ENCODE peak calls at places on chromosomes 5 and 9, in five cellular contexts. O is AG09319, Y is psoas muscle, T is ovary, L is WTC11. K is an unnamed sample.

GRCh38 chr9:87640385-87640795 is 85.5 kb upstream of the CTSL start:
- DNase-seq in O (no peak), Y (no peak), T (peak; percentile 45), L (no peak), K (no peak)

GRCh38 chr5:98163796-98164493 is 609.5 kb upstream of the RGMB start:
- DNase-seq in O (no peak), Y (no peak), T (no peak), L (no peak), K (no peak)

GRCh38 chr5:159783731-159784247 is 132.5 kb upstream of the ADRA1B start:
- DNase-seq in O (no peak), Y (no peak), T (no peak), L (no peak), K (no peak)

GRCh38 chr5:169408166-169408565 is 107.2 kb upstream of the SLIT3 start:
- DNase-seq in O (no peak), Y (no peak), T (no peak), L (no peak), K (no peak)

GRCh38 chr5:172007795-172008465 is 1.5 kb upstream of the FBXW11 start:
- DNase-seq in O (no peak), Y (no peak), T (no peak), L (no peak), K (no peak)

GRCh38 chr9:94140791-94141790 is 56.8 kb downstream of the PTPDC1 start:
- DNase-seq in O (no peak), Y (no peak), T (no peak), L (no peak), K (no peak)

GRCh38 chr9:15246688-15247087 is 60.3 kb downstream of the TTC39B start:
- DNase-seq in O (no peak), Y (no peak), T (no peak), L (no peak), K (no peak)

GRCh38 chr9:133534346-133535284 is at the start of gene ADAMTSL2:
- DNase-seq in O (no peak), Y (peak; percentile 75), T (peak; percentile 87), L (peak; percentile 62), K (peak; percentile 39)

GRCh38 chr9:17219261-17219660 is 84.4 kb downstream of the CNTLN start:
- DNase-seq in O (no peak), Y (no peak), T (no peak), L (no peak), K (no peak)

GRCh38 chr9:103245369-103245768 is 250.2 kb downstream of the CYLC2 start:
- DNase-seq in O (no peak), Y (no peak), T (no peak), L (no peak), K (no peak)

GRCh38 chr9:123825337-123825736 is 104.6 kb downstream of the DENND1A start:
- DNase-seq in O (no peak), Y (no peak), T (no peak), L (no peak), K (no peak)

GRCh38 chr9:84141762-84142370 is 161.3 kb downstream of the RMI1 start:
- DNase-seq in O (no peak), Y (no peak), T (no peak), L (no peak), K (no peak)

GRCh38 chr9:128358090-128358489 is 13.1 kb upstream of the URM1 start:
- DNase-seq in O (no peak), Y (no peak), T (no peak), L (no peak), K (no peak)

GRCh38 chr9:88090151-88090581 is 48.1 kb downstream of the SPATA31C2 start:
- DNase-seq in O (no peak), Y (no peak), T (peak; percentile 69), L (no peak), K (no peak)

GRCh38 chr9:69046723-69047122 is 11.2 kb downstream of the FXN start:
- DNase-seq in O (no peak), Y (no peak), T (no peak), L (no peak), K (no peak)

GRCh38 chr5:80216753-80217596 is 38.9 kb downstream of the SERINC5 start:
- DNase-seq in O (no peak), Y (peak; percentile 71), T (no peak), L (no peak), K (no peak)

GRCh38 chr5:38720691-38721361 is 125.0 kb upstream of the OSMR start:
- DNase-seq in O (no peak), Y (no peak), T (no peak), L (no peak), K (no peak)

GRCh38 chr5:1505506-1506241 is 18.1 kb downstream of the LPCAT1 start:
- DNase-seq in O (no peak), Y (peak; percentile 12), T (no peak), L (no peak), K (no peak)

GRCh38 chr5:135478938-135479337 is 26.8 kb upstream of the TIFAB start:
- DNase-seq in O (no peak), Y (no peak), T (no peak), L (no peak), K (no peak)
- TF ChIP-seq CTCF in O (no peak), Y (no peak), T (no peak), L (no peak), K (no peak)

DNA sequence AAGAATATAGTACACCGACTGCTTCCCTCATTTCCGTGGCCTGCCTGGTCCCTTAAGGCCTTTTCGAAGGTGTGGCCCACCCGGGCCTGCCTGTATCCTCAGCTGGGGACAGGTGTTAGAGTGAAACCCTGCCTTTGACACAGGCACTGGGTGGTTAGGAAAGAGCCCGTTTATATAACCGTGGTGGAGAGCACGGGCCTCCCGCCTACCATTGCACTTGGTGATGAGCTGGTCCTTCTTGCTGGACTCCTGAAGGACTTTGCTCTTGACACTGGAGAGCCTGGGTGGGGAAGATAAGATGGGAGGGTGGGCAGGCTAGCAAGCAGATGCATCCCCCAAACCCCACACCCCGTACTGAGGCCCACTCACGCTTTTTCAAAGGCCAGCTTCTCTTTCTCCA is 2.3 kb downstream of the SPATA24 start:
- DNase-seq in O (no peak), Y (no peak), T (no peak), L (no peak), K (no peak)
- TF ChIP-seq CTCF in O (no peak), Y (no peak), T (no peak), L (no peak), K (no peak)

GRCh38 chr5:154940772-154941620 is at the start of gene MRPL22:
- DNase-seq in O (peak; percentile 79), Y (peak; percentile 92), T (peak; percentile 90), L (peak; percentile 92), K (peak; percentile 93)
- TF ChIP-seq CTCF in O (no peak), Y (peak; percentile 11), T (peak; percentile 30), L (no peak), K (no peak)

GRCh38 chr5:150303070-150303595 is 428 bp upstream of the ARSI start:
- DNase-seq in O (no peak), Y (no peak), T (no peak), L (peak; percentile 40), K (no peak)

GRCh38 chr5:150301901-150302300 is 804 bp downstream of the ARSI start:
- DNase-seq in O (no peak), Y (no peak), T (no peak), L (no peak), K (no peak)

GRCh38 chr5:150303660-150304411 is 1.1 kb upstream of the ARSI start:
- DNase-seq in O (no peak), Y (no peak), T (no peak), L (no peak), K (no peak)

GRCh38 chr5:150301170-150301505 is 1.6 kb downstream of the ARSI start:
- DNase-seq in O (no peak), Y (no peak), T (no peak), L (no peak), K (no peak)

DNA sequence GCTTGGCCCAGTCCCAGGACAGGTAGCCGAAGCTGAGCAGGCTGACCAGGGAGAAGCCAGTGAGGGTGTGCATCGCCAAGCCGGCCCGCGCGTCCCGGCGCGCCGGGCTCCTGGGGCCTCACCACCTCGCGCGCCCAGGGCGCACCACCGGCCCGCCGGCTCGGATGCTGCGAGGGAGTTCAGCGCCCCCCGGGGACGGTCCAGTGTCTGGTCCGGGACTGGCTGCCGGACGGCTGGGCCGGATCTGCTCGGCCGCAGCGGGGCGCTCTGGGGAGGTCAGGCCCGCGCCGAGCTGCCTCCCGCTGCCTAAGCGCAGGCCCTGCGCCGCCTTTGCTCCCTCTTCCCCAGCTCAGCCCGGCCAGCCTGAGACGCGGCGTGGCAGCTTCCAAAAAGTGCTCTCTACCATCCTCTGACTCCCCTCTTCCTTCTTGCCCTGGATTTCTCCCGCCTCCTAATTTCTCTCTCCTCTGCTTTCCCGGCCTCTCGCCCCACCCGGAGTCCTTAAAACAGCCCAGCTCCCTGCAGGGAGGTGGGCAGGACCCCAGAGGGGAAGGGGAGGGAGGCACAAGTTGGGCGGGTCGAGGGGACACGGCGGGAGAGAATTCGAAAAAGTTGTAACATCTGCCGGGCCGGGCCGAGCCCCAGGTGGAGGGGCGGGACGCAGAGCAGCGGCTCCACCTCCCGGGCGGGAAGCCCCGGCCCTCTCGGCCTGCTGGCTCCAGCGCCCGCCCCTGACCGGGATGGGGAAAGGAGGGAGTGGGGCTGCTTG is at the start of gene ARSI:
- DNase-seq in O (no peak), Y (peak; percentile 45), T (peak; percentile 63), L (peak; percentile 88), K (no peak)
- TF ChIP-seq CTCF in O (peak; percentile 16), Y (peak; percentile 16), T (no peak), L (no peak), K (peak; percentile 33)

GRCh38 chr5:60688980-60689379 is 11.0 kb downstream of the DEPDC1B start:
- DNase-seq in O (no peak), Y (no peak), T (no peak), L (no peak), K (no peak)

GRCh38 chr5:60685700-60686099 is 14.3 kb downstream of the DEPDC1B start:
- DNase-seq in O (no peak), Y (no peak), T (no peak), L (no peak), K (no peak)

GRCh38 chr5:60685028-60685427 is 14.9 kb downstream of the DEPDC1B start:
- DNase-seq in O (no peak), Y (no peak), T (no peak), L (no peak), K (no peak)

GRCh38 chr5:60686164-60686563 is 13.8 kb downstream of the DEPDC1B start:
- DNase-seq in O (no peak), Y (no peak), T (no peak), L (no peak), K (no peak)

DNA sequence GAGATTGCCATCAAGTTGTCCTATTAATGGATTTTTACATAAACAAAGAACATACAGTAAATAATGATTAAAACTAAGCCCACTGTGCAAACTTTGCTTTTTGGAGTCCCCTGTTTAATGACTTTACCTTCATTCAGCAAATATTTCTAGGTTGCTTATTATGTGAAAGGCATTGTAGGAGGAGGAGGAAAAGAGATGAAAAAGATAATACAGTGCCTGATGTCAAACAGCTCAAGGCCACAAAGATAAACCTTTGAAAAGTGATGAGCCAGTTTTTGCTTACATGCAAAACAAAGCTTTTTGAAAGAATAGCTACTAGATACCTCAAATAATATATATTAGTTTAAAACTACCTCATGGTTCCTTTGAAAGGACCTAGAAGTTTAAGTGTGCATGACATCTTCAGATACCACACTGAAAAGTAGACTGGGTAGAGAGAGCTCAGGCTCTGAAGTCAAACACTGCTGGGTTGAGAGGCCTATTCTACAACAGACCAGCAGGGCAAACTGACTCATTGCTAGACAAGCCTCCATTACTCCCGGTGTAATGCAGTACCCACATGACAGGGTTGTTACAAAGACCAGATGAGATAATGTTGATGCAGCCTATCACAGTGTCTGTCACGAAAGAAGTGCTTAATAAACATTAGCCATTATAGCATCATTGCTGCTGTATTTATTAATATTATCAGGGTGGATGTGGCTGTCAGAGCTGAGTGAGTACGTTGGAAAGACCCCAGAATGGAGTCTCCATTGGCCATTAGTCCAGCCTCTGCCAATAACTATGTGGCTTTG is 11.8 kb downstream of the DEPDC1B start:
- DNase-seq in O (no peak), Y (no peak), T (no peak), L (no peak), K (no peak)
- TF ChIP-seq CTCF in O (peak; percentile 10), Y (no peak), T (no peak), L (no peak), K (peak; percentile 56)

GRCh38 chr9:37027582-37028424 is 6.3 kb downstream of the PAX5 start:
- DNase-seq in O (peak; percentile 22), Y (peak; percentile 87), T (peak; percentile 36), L (peak; percentile 99), K (peak; percentile 96)
- TF ChIP-seq CTCF in O (no peak), Y (no peak), T (no peak), L (no peak), K (no peak)